ENCODE peak calls at places on chromosomes 11 and 22, in five cellular contexts. O, A, N, M and H are unnamed samples.

GRCh38 chr11:44065161-44065571 is 904 bp upstream of the ACCS start:
- DNase-seq in O (no peak), A (no peak), N (no peak), M (no peak), H (no peak)

GRCh38 chr11:111417011-111417765 is 38.1 kb upstream of the POU2AF1 start:
- DNase-seq in O (no peak), A (no peak), N (peak; percentile 80), M (peak; percentile 96), H (no peak)

GRCh38 chr11:132253469-132254264 is 883.3 kb downstream of the NTM start:
- DNase-seq in O (no peak), A (no peak), N (no peak), M (no peak), H (no peak)

GRCh38 chr22:25546751-25547150 is 17.7 kb upstream of the GRK3 start:
- DNase-seq in O (no peak), A (no peak), N (no peak), M (no peak), H (no peak)

GRCh38 chr22:35540600-35541253 is at the start of gene RASD2:
- DNase-seq in O (peak; percentile 51), A (peak; percentile 26), N (no peak), M (no peak), H (no peak)

GRCh38 chr11:129853508-129854228 is 38.0 kb downstream of the TMEM45B start:
- DNase-seq in O (no peak), A (peak; percentile 9), N (peak; percentile 85), M (no peak), H (peak; percentile 44)

GRCh38 chr11:86588566-86589090 is 83.8 kb downstream of the ME3 start:
- DNase-seq in O (no peak), A (no peak), N (no peak), M (no peak), H (no peak)

GRCh38 chr11:2269601-2270321 is 627 bp downstream of the ASCL2 start:
- DNase-seq in O (peak; percentile 56), A (peak; percentile 58), N (no peak), M (no peak), H (peak; percentile 82)

GRCh38 chr11:109729761-109730160 is 307.8 kb downstream of the C11orf87 start:
- DNase-seq in O (no peak), A (no peak), N (no peak), M (no peak), H (no peak)

GRCh38 chr22:38921126-38921525 is 36.3 kb upstream of the APOBEC3A start:
- DNase-seq in O (no peak), A (no peak), N (no peak), M (no peak), H (no peak)

GRCh38 chr11:120547871-120548681 is 36.5 kb downstream of the GRIK4 start:
- DNase-seq in O (peak; percentile 32), A (no peak), N (peak; percentile 91), M (no peak), H (peak; percentile 90)

GRCh38 chr11:117384045-117384444 is 56.4 kb downstream of the CEP164 start:
- DNase-seq in O (peak; percentile 31), A (no peak), N (peak; percentile 13), M (no peak), H (no peak)

GRCh38 chr11:114078423-114078822 is 18.9 kb downstream of the ZBTB16 start:
- DNase-seq in O (no peak), A (no peak), N (peak; percentile 64), M (no peak), H (no peak)

GRCh38 chr11:3984896-3985295 is 109.7 kb upstream of the RRM1 start:
- DNase-seq in O (no peak), A (peak; percentile 37), N (no peak), M (no peak), H (peak; percentile 27)

GRCh38 chr11:120708511-120709183 is 197.1 kb downstream of the GRIK4 start:
- DNase-seq in O (no peak), A (no peak), N (no peak), M (no peak), H (no peak)

GRCh38 chr11:36056160-36056751 is 112.4 kb downstream of the LDLRAD3 start:
- DNase-seq in O (peak; percentile 25), A (peak; percentile 66), N (no peak), M (no peak), H (peak; percentile 55)

GRCh38 chr11:129785383-129786111 is 30.1 kb upstream of the TMEM45B start:
- DNase-seq in O (no peak), A (no peak), N (peak; percentile 41), M (no peak), H (peak; percentile 11)

GRCh38 chr11:75740681-75741080 is 23.0 kb downstream of the MOGAT2 start:
- DNase-seq in O (no peak), A (no peak), N (no peak), M (no peak), H (no peak)

GRCh38 chr11:113436672-113437252 is 38.4 kb downstream of the DRD2 start:
- DNase-seq in O (no peak), A (no peak), N (no peak), M (no peak), H (peak; percentile 78)

GRCh38 chr22:36536717-36537116 is 7.8 kb upstream of the EIF3D start:
- DNase-seq in O (no peak), A (no peak), N (no peak), M (no peak), H (no peak)

GRCh38 chr22:37909756-37910155 is 3.7 kb downstream of the MICALL1 start:
- DNase-seq in O (no peak), A (no peak), N (no peak), M (no peak), H (no peak)

GRCh38 chr11:94424662-94425061 is 23.4 kb upstream of the GPR83 start:
- DNase-seq in O (no peak), A (no peak), N (no peak), M (no peak), H (no peak)

GRCh38 chr11:72039108-72039850 is 40.6 kb downstream of the IL18BP start:
- DNase-seq in O (no peak), A (no peak), N (no peak), M (no peak), H (peak; percentile 64)

GRCh38 chr22:39236321-39237275 is 8.2 kb downstream of the PDGFB start:
- DNase-seq in O (no peak), A (no peak), N (no peak), M (peak; percentile 67), H (no peak)

GRCh38 chr11:33941637-33942160 is 49.8 kb upstream of the LMO2 start:
- DNase-seq in O (no peak), A (peak; percentile 69), N (no peak), M (peak; percentile 33), H (peak; percentile 56)

DNA sequence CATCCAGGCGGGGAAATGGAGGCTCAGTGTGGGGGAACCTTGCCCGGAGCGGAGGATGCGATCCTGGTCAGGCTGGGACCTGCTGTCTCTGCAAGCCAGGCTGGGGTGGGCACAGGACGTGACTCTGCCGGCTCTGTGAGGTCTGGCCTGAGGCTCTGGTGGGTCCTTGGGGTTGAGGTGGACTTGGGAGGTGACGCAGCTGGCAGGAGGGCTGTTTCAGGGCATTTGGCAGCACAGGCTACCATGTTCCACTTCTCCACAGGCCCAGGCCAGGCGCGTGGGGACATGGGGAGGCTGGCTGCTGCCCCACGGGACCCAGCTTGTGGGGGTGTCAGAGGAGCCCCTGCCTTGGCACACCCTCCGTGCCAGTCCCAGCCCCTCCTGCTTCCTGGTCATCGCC is 1199.7 kb downstream of the BRD1 start:
- DNase-seq in O (no peak), A (no peak), N (no peak), M (no peak), H (peak; percentile 36)
- H3K4me1 ChIP-seq in O (no peaks in the 10 kb centered on the region), A (no peaks in the 10 kb centered on the region), N (no peaks in the 10 kb centered on the region), M (no peaks in the 10 kb centered on the region), H (no peaks in the 10 kb centered on the region)

DNA sequence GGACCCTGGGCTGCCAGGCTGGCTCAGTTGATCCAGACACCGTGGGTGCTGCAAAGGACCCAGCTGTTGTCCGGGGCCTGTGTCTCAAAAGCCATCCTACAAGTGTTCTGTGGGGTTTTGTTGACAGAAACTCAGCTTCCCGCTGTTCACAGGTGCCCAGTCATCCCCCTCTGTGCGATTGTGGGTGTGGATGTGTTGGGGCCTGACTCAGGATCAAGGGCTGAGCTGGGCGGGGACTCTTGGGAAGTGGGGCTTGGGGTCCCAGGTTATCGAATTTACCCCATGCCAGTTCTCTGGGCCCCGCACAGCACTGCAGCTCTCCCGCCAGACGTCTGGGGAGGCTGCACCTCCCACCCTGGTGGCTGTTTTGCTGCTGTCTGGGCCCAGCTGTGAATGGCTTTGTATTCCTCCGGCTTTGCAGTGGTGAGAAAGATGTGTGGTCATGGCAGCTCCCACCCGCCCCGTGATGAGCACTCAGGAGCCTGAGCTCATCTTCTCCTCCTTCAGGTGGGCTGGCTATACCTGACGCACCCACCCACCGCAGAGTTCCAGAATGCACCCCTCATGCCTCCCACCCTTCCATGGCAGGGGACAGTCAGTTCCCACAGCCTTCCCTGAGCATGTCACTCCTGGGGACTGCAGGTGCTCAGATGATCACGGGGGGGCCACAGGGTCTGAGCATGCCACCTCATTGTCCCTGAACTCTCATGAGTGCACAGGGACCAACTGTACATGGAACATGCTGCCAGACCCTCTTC is 3.6 kb upstream of the AP2A2 start:
- DNase-seq in O (no peak), A (peak; percentile 61), N (no peak), M (no peak), H (no peak)
- TF ChIP-seq SMC3 in O (no peak), A (no peak), N (no peak), M (no peak), H (no peak)

GRCh38 chr11:61793084-61793828 is 545 bp downstream of the FEN1 start:
- DNase-seq in O (peak; percentile 47), A (no peak), N (peak; percentile 12), M (no peak), H (peak; percentile 55)
- TF ChIP-seq CHD2 in O (no peak), A (no peak), N (no peak), M (no peak), H (no peak)

DNA sequence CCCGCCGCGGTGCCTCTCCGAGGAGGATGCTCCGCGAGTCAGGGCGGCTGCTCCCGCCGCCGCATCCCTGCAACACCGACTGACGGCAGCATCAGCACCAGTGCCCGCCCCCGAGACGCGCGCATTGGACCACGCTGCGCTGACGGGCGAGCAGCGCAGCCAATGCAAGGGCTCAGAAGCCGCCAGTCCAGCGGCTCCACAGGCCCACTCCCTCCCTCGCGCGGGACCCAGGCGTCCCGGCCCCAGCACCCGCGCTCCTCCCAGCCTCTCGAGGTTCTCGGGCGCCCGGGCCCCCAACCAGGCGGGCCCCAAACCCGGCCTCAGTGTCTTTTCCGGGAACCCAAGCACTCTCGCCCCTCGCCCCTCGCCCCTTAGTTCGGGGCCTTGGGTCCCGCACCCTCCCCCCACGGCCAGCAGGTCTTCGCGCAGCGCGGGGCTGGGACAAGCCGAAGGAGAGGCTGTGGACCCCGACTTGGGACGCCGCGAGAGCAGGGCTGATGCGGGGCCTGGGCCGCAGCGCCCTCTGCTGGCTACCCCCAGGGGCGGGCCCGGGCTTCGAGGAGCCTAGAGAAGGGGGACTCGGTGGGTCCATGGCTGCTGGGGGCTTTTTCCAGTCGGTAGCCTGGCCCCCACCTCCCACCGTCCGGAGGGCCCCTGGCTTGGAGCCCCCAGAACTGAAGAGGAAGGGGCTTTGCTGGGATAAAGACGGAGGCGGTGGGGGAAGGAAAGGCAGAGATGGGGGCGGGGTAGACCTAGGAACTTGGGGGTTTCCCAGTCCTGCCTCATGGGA is at the start of gene NRXN2:
- DNase-seq in O (peak; percentile 98), A (peak; percentile 95), N (peak; percentile 34), M (peak; percentile 48), H (peak; percentile 97)
- H3K4me1 ChIP-seq in O (peaks cover 18% of the 10 kb centered on the region), A (peaks cover 25% of the 10 kb centered on the region), N (peaks cover 34% of the 10 kb centered on the region), M (peaks cover 10% of the 10 kb centered on the region), H (no peaks in the 10 kb centered on the region)

DNA sequence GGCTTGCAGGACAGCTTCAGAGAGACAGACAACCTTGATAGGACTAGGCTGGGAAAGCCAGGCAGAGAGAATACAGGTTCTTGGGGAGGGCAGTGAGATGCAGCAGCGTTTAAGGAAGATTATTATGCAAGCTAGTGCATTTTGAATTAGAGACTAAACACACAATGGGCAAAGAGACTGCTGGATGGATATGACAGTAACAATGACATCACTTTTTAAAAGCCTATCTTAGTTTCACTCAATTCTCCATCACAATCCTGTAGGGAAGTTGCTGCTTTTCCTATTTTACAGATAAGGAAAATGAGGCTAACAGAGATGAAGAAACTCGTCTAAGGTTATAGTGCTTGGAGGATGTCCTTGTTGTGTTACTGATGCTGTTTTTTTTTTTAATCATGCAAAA is 5.6 kb downstream of the JHY start:
- DNase-seq in O (no peak), A (no peak), N (no peak), M (no peak), H (no peak)
- TF ChIP-seq SMC3 in O (no peak), A (no peak), N (no peak), M (no peak), H (no peak)